ENCODE peak calls at places on chromosomes 16 and 17, in six cellular contexts. One of them, this sample, is unnamed.
A peak's percentile ranks its signal among the peaks of the same experiment; 100 is the strongest.

GRCh38 chr16:11681977-11682654 is 13.9 kb downstream of the SNN start:
- DNase-seq in GM23338: no peak
- DNase-seq in A549: no peak
- DNase-seq in gastrocnemius medialis: peak; percentile 88
- DNase-seq in hepatocyte: no peak
- DNase-seq in esophagus squamous epithelium: no peak
- DNase-seq in this sample: no peak

GRCh38 chr16:11792404-11793260 is 4.4 kb downstream of the ZC3H7A start:
- DNase-seq in gastrocnemius medialis: peak; percentile 82
- DNase-seq in GM23338: no peak
- DNase-seq in esophagus squamous epithelium: no peak
- DNase-seq in A549: no peak
- DNase-seq in hepatocyte: peak; percentile 76
- DNase-seq in this sample: no peak

GRCh38 chr17:75352079-75352569 is 53.4 kb downstream of the GRB2 start:
- DNase-seq in GM23338: peak; percentile 78
- DNase-seq in esophagus squamous epithelium: no peak
- DNase-seq in A549: no peak
- DNase-seq in gastrocnemius medialis: no peak
- DNase-seq in hepatocyte: peak; percentile 60
- DNase-seq in this sample: no peak

GRCh38 chr16:49469930-49470451 is 96.4 kb downstream of the C16orf78 start:
- DNase-seq in gastrocnemius medialis: no peak
- DNase-seq in esophagus squamous epithelium: no peak
- DNase-seq in GM23338: no peak
- DNase-seq in hepatocyte: no peak
- DNase-seq in A549: no peak
- DNase-seq in this sample: no peak

GRCh38 chr17:35089846-35090193 is 26.3 kb upstream of the RFFL start:
- DNase-seq in gastrocnemius medialis: no peak
- DNase-seq in esophagus squamous epithelium: no peak
- DNase-seq in GM23338: peak; percentile 72
- DNase-seq in A549: peak; percentile 61
- DNase-seq in hepatocyte: peak; percentile 51
- DNase-seq in this sample: no peak

GRCh38 chr17:5069724-5070123 is 8.5 kb upstream of the ZFP3 start:
- DNase-seq in hepatocyte: no peak
- DNase-seq in A549: no peak
- DNase-seq in GM23338: no peak
- DNase-seq in gastrocnemius medialis: no peak
- DNase-seq in esophagus squamous epithelium: no peak
- DNase-seq in this sample: no peak

GRCh38 chr16:69606985-69607384 is 41.2 kb downstream of the NFAT5 start:
- DNase-seq in hepatocyte: no peak
- DNase-seq in GM23338: no peak
- DNase-seq in gastrocnemius medialis: no peak
- DNase-seq in esophagus squamous epithelium: no peak
- DNase-seq in A549: no peak
- DNase-seq in this sample: no peak

GRCh38 chr16:83917152-83918120 is 18.5 kb downstream of the MLYCD start:
- DNase-seq in gastrocnemius medialis: no peak
- DNase-seq in esophagus squamous epithelium: no peak
- DNase-seq in hepatocyte: no peak
- DNase-seq in A549: no peak
- DNase-seq in GM23338: no peak
- DNase-seq in this sample: no peak

GRCh38 chr17:12365805-12366204 is 299.9 kb upstream of the MYOCD start:
- DNase-seq in esophagus squamous epithelium: no peak
- DNase-seq in gastrocnemius medialis: no peak
- DNase-seq in A549: no peak
- DNase-seq in hepatocyte: no peak
- DNase-seq in GM23338: no peak
- DNase-seq in this sample: no peak

GRCh38 chr16:71669926-71670536 is 44.0 kb downstream of the MARVELD3 start:
- DNase-seq in esophagus squamous epithelium: no peak
- DNase-seq in gastrocnemius medialis: no peak
- DNase-seq in A549: no peak
- DNase-seq in hepatocyte: peak; percentile 15
- DNase-seq in GM23338: no peak
- DNase-seq in this sample: no peak

GRCh38 chr17:61579382-61579781 is 11.6 kb downstream of the NACA2 start:
- DNase-seq in A549: no peak
- DNase-seq in esophagus squamous epithelium: no peak
- DNase-seq in hepatocyte: no peak
- DNase-seq in gastrocnemius medialis: no peak
- DNase-seq in GM23338: no peak
- DNase-seq in this sample: no peak

GRCh38 chr17:795276-795675 is 13.1 kb downstream of the MRM3 start:
- DNase-seq in gastrocnemius medialis: peak; percentile 28
- DNase-seq in hepatocyte: no peak
- DNase-seq in A549: no peak
- DNase-seq in esophagus squamous epithelium: no peak
- DNase-seq in GM23338: no peak
- DNase-seq in this sample: no peak

GRCh38 chr16:54040975-54041374 is 245.6 kb downstream of the IRX3 start:
- DNase-seq in hepatocyte: no peak
- DNase-seq in A549: no peak
- DNase-seq in gastrocnemius medialis: no peak
- DNase-seq in GM23338: no peak
- DNase-seq in esophagus squamous epithelium: no peak
- DNase-seq in this sample: no peak

GRCh38 chr17:29585080-29585751 is 4.2 kb downstream of the GIT1 start:
- DNase-seq in GM23338: peak; percentile 41
- DNase-seq in esophagus squamous epithelium: no peak
- DNase-seq in gastrocnemius medialis: no peak
- DNase-seq in hepatocyte: no peak
- DNase-seq in A549: no peak
- DNase-seq in this sample: no peak

GRCh38 chr16:1108299-1109252 is 12.5 kb upstream of the C1QTNF8 start:
- DNase-seq in esophagus squamous epithelium: no peak
- DNase-seq in A549: no peak
- DNase-seq in gastrocnemius medialis: no peak
- DNase-seq in GM23338: no peak
- DNase-seq in hepatocyte: no peak
- DNase-seq in this sample: no peak

GRCh38 chr17:58200024-58200633 is 7.6 kb downstream of the EPX start:
- DNase-seq in A549: peak; percentile 89
- DNase-seq in GM23338: peak; percentile 91
- DNase-seq in hepatocyte: peak; percentile 59
- DNase-seq in gastrocnemius medialis: no peak
- DNase-seq in esophagus squamous epithelium: no peak
- DNase-seq in this sample: no peak

GRCh38 chr17:47830396-47830907 is 889 bp downstream of the MRPL10 start:
- DNase-seq in gastrocnemius medialis: no peak
- DNase-seq in A549: no peak
- DNase-seq in hepatocyte: no peak
- DNase-seq in esophagus squamous epithelium: no peak
- DNase-seq in GM23338: no peak
- DNase-seq in this sample: no peak

GRCh38 chr17:47834756-47835155 is 3.3 kb downstream of the LRRC46 start:
- DNase-seq in gastrocnemius medialis: no peak
- DNase-seq in GM23338: no peak
- DNase-seq in esophagus squamous epithelium: no peak
- DNase-seq in A549: no peak
- DNase-seq in hepatocyte: no peak
- DNase-seq in this sample: no peak

GRCh38 chr17:47830991-47831933 is at the start of the genes LRRC46 and MRPL10:
- DNase-seq in gastrocnemius medialis: peak; percentile 88
- DNase-seq in hepatocyte: peak; percentile 98
- DNase-seq in A549: peak; percentile 99
- DNase-seq in GM23338: peak; percentile 98
- DNase-seq in esophagus squamous epithelium: peak; percentile 57
- DNase-seq in this sample: peak; percentile 93

GRCh38 chr17:47831934-47832327 is 461 bp downstream of the LRRC46 start:
- DNase-seq in hepatocyte: no peak
- DNase-seq in esophagus squamous epithelium: no peak
- DNase-seq in A549: no peak
- DNase-seq in GM23338: no peak
- DNase-seq in gastrocnemius medialis: no peak
- DNase-seq in this sample: no peak

DNA sequence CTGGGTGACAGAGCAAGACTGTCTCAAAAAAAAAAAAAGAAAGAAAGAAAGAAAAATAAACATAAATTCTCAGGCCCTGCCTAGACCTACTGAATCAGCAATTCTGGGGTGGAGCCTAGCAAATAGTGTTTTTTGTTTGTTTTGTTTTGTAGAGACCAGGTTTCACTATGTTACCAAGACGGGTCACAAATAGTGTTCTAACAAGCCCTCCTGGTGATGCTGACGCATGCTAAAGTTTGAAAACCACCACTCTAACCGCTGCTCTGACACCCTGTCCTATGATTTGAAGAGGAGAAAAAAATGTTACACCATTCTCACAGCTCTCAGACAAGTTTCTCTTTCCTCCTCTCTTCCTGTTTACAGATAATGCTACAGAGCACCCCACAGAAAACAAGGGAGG is 1.5 kb downstream of the MRPL10 start:
- DNase-seq in esophagus squamous epithelium: no peak
- DNase-seq in hepatocyte: no peak
- DNase-seq in A549: no peak
- DNase-seq in GM23338: no peak
- DNase-seq in gastrocnemius medialis: no peak
- DNase-seq in this sample: no peak
- H3K27ac ChIP-seq in esophagus squamous epithelium: no peak overlapping the region
- H3K27ac ChIP-seq in hepatocyte: peak overlapping the region; percentile 85
- H3K27ac ChIP-seq in A549: no peak overlapping the region
- H3K27ac ChIP-seq in GM23338: no peak overlapping the region
- H3K27ac ChIP-seq in gastrocnemius medialis: no peak overlapping the region
- H3K27ac ChIP-seq in this sample: no peak overlapping the region

DNA sequence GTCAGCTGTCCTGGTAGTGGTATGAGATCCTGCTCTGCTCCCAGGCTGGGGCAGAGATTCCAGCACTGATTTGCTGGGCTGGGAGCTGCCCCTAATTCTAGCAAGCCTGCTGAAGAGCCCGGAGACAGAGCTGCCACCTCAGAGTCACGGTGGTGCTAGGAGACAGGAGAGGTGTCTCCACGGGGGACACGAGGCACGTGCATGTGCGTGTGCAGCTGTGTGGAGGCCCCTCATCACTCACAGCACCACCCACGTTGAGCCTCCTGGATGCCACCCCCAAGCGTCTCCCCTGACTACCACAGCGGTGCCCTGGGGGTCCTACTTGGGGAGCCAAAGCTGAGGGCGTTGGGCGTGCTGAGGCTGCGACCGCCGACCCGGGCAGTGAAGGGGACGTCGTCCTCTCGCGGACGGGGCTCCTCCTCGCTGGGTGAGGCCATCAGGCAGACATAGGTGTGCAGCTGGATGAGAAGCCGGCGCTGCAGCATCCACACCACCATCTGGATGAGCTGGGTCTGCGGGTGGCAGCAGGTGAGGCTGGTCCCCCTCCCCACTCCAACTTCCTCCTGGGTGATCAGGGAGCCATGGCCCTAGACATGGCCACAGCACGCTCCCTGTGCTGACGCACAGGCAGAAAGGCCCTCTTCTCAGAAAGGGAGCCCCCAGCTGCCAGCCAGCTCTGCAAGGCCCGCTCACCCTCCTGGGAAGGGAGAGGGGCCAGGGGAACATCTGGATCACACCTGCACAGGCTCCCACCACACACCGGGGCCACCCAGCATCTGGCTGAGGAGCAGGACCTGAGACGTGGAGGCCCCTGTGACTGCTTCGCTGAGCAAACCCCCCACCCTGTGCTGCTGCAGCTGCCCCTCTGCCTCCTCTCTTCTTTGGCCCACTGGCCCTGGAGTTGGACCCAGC is 11.6 kb downstream of the MPG start:
- DNase-seq in gastrocnemius medialis: no peak
- DNase-seq in A549: no peak
- DNase-seq in GM23338: no peak
- DNase-seq in hepatocyte: no peak
- DNase-seq in esophagus squamous epithelium: no peak
- DNase-seq in this sample: no peak
- H3K27ac ChIP-seq in gastrocnemius medialis: no peak overlapping the region
- H3K27ac ChIP-seq in A549: no peak overlapping the region
- H3K27ac ChIP-seq in GM23338: no peak overlapping the region
- H3K27ac ChIP-seq in hepatocyte: no peak overlapping the region
- H3K27ac ChIP-seq in esophagus squamous epithelium: no peak overlapping the region
- H3K27ac ChIP-seq in this sample: no peak overlapping the region

DNA sequence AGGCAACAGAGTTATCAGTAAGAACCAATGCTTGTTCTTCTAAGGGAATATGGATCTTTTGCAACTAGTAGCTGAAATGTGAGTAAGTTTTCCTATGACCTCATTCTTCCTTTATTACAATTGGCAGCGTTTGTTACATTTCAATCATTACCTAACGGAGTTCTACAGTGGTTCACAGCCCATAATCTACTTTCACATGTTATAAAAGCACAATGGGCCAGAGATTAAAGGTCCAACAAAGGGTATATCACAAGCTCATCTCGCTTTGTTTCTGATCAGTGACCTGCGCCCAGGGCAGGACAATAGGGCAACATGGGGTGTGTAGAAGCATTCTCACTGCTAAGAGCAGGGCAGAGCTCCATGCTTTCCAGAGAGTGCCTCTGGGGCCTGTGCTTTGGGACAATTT is 279.9 kb upstream of the DYNLRB2 start:
- DNase-seq in esophagus squamous epithelium: no peak
- DNase-seq in GM23338: no peak
- DNase-seq in hepatocyte: peak; percentile 12
- DNase-seq in A549: no peak
- DNase-seq in gastrocnemius medialis: no peak
- DNase-seq in this sample: no peak
- H3K27ac ChIP-seq in esophagus squamous epithelium: no peak overlapping the region
- H3K27ac ChIP-seq in GM23338: no peak overlapping the region
- H3K27ac ChIP-seq in hepatocyte: no peak overlapping the region
- H3K27ac ChIP-seq in A549: no peak overlapping the region
- H3K27ac ChIP-seq in gastrocnemius medialis: no peak overlapping the region
- H3K27ac ChIP-seq in this sample: no peak overlapping the region

DNA sequence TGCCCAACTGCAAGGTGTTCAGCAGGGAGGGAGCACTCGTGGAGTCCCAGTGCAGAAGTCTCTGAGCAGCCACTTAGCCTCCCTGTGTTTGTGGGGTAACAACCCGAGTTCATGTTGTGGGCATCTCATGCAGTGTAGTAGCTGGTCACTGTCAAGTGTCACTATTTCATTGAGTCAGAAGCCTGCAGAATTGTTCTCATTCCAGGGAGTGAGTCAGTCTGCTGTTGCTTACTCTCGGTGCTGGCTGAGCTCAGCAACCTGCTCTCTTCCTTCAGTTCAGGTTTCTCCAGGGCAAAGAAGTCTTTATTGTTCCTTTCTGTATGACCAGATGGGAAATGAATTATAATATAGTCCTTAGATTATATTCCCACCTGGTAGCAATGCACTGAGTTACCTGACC is 24.1 kb downstream of the HMOX2 start:
- DNase-seq in A549: peak; percentile 67
- DNase-seq in esophagus squamous epithelium: no peak
- DNase-seq in GM23338: no peak
- DNase-seq in hepatocyte: peak; percentile 77
- DNase-seq in gastrocnemius medialis: peak; percentile 70
- DNase-seq in this sample: no peak
- H3K27ac ChIP-seq in A549: peak overlapping the region; percentile 44
- H3K27ac ChIP-seq in esophagus squamous epithelium: peak overlapping the region; percentile 74
- H3K27ac ChIP-seq in GM23338: no peak overlapping the region
- H3K27ac ChIP-seq in hepatocyte: peak overlapping the region; percentile 84
- H3K27ac ChIP-seq in gastrocnemius medialis: peak overlapping the region; percentile 63
- H3K27ac ChIP-seq in this sample: peak overlapping the region; percentile 86

This sample was measured in right atrium auricular region.